ENCODE peak calls at places on chromosome 20, in four cellular contexts. Q, N, M and E are unnamed samples.

GRCh38 chr20:12821249-12821648 is 187.5 kb upstream of the SPTLC3 start:
- DNase-seq in Q (no peak), N (no peak), M (no peak), E (no peak)

GRCh38 chr20:36098364-36098763 is 56.2 kb upstream of the EPB41L1 start:
- DNase-seq in Q (peak; percentile 40), N (no peak), M (no peak), E (no peak)

GRCh38 chr20:61762886-61763739 is 302.6 kb downstream of the TAF4 start:
- DNase-seq in N (no peak), M (no peak), Q (no peak), E (no peak)

GRCh38 chr20:12093062-12093796 is 175.5 kb downstream of the BTBD3 start:
- DNase-seq in M (no peak), Q (no peak), N (no peak), E (no peak)

GRCh38 chr20:60869032-60869550 is 383.0 kb upstream of the CDH4 start:
- DNase-seq in Q (no peak), M (no peak), N (no peak), E (no peak)

GRCh38 chr20:24648919-24649318 is 179.5 kb downstream of the SYNDIG1 start:
- DNase-seq in N (no peak), M (no peak), Q (no peak), E (no peak)

GRCh38 chr20:51768759-51769517 is 748 bp upstream of the ATP9A start:
- DNase-seq in M (no peak), Q (no peak), N (no peak), E (no peak)

GRCh38 chr20:51360451-51361230 is 181.9 kb downstream of the NFATC2 start:
- DNase-seq in M (no peak), N (peak; percentile 99), Q (peak; percentile 100), E (no peak)

GRCh38 chr20:51574248-51575033 is 31.9 kb upstream of the NFATC2 start:
- DNase-seq in M (no peak), Q (no peak), N (no peak), E (no peak)

GRCh38 chr20:38229376-38230252 is 30.9 kb downstream of the KIAA1755 start:
- DNase-seq in N (peak; percentile 33), M (no peak), Q (no peak), E (peak; percentile 38)

GRCh38 chr20:47326718-47327137 is 29.8 kb downstream of the ZMYND8 start:
- DNase-seq in Q (peak; percentile 85), N (peak; percentile 83), M (no peak), E (no peak)

GRCh38 chr20:47175501-47175900 is 181.0 kb downstream of the ZMYND8 start:
- DNase-seq in M (no peak), N (no peak), Q (no peak), E (no peak)

GRCh38 chr20:10671850-10672578 is 1.8 kb downstream of the JAG1 start:
- DNase-seq in M (no peak), N (peak; percentile 52), Q (peak; percentile 46), E (peak; percentile 52)

GRCh38 chr20:3677733-3678132 is 4.1 kb downstream of the ADAM33 start:
- DNase-seq in M (no peak), N (no peak), Q (peak; percentile 13), E (no peak)

DNA sequence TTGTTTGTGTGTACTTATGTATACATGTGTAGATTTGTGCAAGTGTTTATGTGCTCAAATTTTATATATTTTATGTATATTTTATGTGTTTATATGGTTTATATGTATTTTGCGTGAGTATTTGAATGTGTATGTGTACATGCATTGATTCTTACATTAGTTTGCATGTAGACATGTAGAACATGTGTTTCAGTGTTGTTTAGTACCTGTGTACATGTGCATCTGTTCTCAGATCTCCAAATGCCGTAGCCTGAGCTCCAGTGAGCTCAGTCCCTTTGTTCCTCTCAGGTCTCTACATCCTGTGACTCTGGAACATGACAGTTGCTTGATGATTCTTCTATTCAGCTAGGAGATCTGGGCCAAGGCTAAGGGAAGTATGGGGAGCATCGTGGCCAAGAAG is 4.5 kb upstream of the DEFB119 start:
- DNase-seq in N (no peak), Q (no peak), M (no peak), E (no peak)
- H2BK5ac ChIP-seq in N (no peak overlapping the region), Q (no peak overlapping the region), M (no peak overlapping the region), E (no peak overlapping the region)

GRCh38 chr20:6311097-6311496 is 188.3 kb upstream of the FERMT1 start:
- DNase-seq in N (no peak), M (no peak), Q (no peak), E (peak; percentile 3)
- H2BK5ac ChIP-seq in N (no peak overlapping the region), M (no peak overlapping the region), Q (no peak overlapping the region), E (no peak overlapping the region)

DNA sequence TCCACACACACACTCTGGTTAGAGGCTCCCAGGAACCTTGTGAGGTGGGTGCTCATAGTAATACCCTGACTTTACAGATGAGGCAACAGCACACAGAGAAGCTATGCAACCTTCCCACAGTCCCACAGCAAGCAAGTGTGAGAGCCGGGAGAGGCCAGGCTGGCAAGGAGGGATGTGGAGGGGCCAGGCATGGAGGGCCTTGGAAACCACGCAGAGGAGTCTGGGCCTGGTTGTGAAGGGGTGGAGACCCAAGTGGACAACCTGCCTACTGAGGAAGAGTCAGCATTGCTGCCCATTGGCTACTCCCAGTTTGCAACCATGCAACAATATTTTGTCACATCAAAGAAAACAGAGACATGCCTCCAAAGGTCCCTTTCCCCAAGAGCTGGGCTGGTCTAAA is 68.5 kb downstream of the NOL4L start:
- DNase-seq in N (no peak), Q (no peak), M (no peak), E (no peak)
- H2BK5ac ChIP-seq in N (no peak overlapping the region), Q (no peak overlapping the region), M (peak overlapping the region; percentile 9), E (no peak overlapping the region)

DNA sequence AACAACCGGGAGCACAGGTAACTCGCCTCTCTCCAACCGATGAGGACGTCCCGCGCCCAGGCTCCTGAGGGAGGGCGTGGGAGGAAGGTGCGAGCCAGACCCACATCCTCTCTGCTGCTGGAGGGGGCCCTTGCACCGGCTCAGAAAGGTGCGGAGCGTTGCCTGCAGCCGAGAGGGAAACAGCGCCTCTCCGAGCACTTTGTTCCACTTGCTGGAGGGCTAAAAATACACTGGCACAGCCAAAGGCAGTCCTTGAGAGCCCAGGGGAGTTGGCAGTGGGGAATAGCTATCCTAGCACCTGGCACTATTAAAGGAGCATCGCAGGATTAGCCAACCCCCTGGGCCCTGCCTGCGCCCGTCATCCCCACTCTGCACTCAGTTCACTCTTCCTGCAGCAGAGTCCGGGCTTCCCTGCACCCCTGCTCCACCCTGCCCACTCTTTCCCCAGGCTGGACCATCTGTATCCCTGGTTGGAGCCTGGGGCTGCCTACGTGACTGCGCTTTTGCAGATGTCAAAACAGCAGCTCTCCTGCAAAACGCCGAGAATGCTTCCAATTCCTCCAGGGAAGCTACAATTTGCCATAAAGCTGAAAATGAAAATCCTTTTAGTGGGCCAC is 108.9 kb downstream of the SNX5 start:
- DNase-seq in Q (no peak), N (no peak), M (no peak), E (peak; percentile 31)
- H2BK5ac ChIP-seq in Q (no peak overlapping the region), N (no peak overlapping the region), M (peak overlapping the region; percentile 3), E (no peak overlapping the region)

DNA sequence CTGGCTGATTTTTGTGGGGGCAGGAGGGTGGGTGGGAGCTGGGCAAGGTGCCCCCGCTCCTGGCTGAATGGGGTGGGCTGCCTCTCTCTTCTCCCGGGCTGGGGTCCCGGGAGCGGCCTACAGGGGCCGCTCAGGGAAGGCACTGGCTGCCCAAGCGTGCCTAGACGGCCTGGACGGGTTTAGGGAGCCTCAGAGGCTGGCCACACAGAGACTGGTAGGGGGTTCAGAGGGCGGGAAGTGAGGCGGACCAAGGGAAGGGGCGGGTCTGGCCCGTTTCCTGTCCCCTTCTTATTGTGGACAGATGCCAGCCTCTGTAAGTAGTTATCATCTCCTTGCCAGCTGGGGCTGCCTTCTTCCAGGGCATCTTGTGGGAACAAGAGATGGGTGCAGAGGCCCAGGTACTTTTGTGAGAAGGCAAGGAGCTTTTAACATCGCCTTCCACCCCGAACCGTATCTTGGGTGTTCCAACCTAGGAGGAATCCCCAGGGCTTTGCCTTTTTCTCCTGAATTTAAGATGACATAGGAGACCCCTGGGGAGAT is 437 bp downstream of the CD40 start:
- DNase-seq in N (peak; percentile 5), Q (no peak), M (no peak), E (peak; percentile 59)
- H2BK5ac ChIP-seq in N (no peak overlapping the region), Q (no peak overlapping the region), M (no peak overlapping the region), E (no peak overlapping the region)

GRCh38 chr20:63861981-63862901 is 943 bp downstream of the ABHD16B start:
- DNase-seq in M (no peak), N (no peak), Q (no peak), E (no peak)

GRCh38 chr20:63859166-63859699 is 2.1 kb upstream of the ABHD16B start:
- DNase-seq in Q (no peak), M (no peak), N (no peak), E (no peak)

GRCh38 chr20:63861365-63861934 is at the start of gene ABHD16B:
- DNase-seq in Q (no peak), N (no peak), M (no peak), E (no peak)

GRCh38 chr20:63858393-63859165 is 2.7 kb upstream of the ABHD16B start:
- DNase-seq in N (peak; percentile 85), Q (peak; percentile 59), M (peak; percentile 51), E (peak; percentile 86)

GRCh38 chr20:63860325-63861051 is 810 bp upstream of the ABHD16B start:
- DNase-seq in N (no peak), M (no peak), Q (no peak), E (no peak)
- H2BK5ac ChIP-seq in N (no peak overlapping the region), M (peak overlapping the region; percentile 53), Q (no peak overlapping the region), E (no peak overlapping the region)

GRCh38 chr20:50189681-50190250 is 864 bp upstream of the CEBPB start:
- DNase-seq in N (peak; percentile 31), Q (no peak), M (no peak), E (peak; percentile 38)
- H2BK5ac ChIP-seq in N (no peak overlapping the region), Q (no peak overlapping the region), M (no peak overlapping the region), E (no peak overlapping the region)

GRCh38 chr20:48749437-48749836 is 78.4 kb downstream of the PREX1 start:
- DNase-seq in Q (no peak), M (no peak), N (no peak), E (no peak)
- H2BK5ac ChIP-seq in Q (no peak overlapping the region), M (no peak overlapping the region), N (no peak overlapping the region), E (no peak overlapping the region)

GRCh38 chr20:58293453-58293852 is 16.1 kb upstream of the RAB22A start:
- DNase-seq in N (no peak), M (peak; percentile 29), Q (no peak), E (peak; percentile 46)

GRCh38 chr20:58296328-58296837 is 13.1 kb upstream of the RAB22A start:
- DNase-seq in N (no peak), M (no peak), Q (no peak), E (no peak)

GRCh38 chr20:58297394-58297793 is 12.1 kb upstream of the RAB22A start:
- DNase-seq in M (no peak), N (no peak), Q (no peak), E (no peak)

GRCh38 chr20:58289143-58289542 is 20.4 kb upstream of the RAB22A start:
- DNase-seq in M (no peak), Q (no peak), N (no peak), E (no peak)

GRCh38 chr20:58294497-58295455 is 14.7 kb upstream of the RAB22A start:
- DNase-seq in N (no peak), M (no peak), Q (no peak), E (peak; percentile 21)
- H2BK5ac ChIP-seq in N (no peak overlapping the region), M (no peak overlapping the region), Q (no peak overlapping the region), E (no peak overlapping the region)

GRCh38 chr20:290081-290831 is at the start of gene C20orf96:
- DNase-seq in Q (peak; percentile 92), N (peak; percentile 94), M (peak; percentile 89), E (peak; percentile 98)
- H2BK5ac ChIP-seq in Q (peak within 1 kb of the TSS; percentile 87), N (no peak within 1 kb of the TSS), M (peak within 1 kb of the TSS; percentile 42), E (no peak within 1 kb of the TSS)